ENCODE peak calls at places on chromosomes 16 and 17, in four cellular contexts. G is body of pancreas; O is activated CD4-positive, alpha-beta T cell treated with anti-CD3 and anti-CD28 coated beads for 36 hours; X is Peyer's patch. A is an unnamed sample.

GRCh38 chr16:67542464-67542863 is 13.8 kb downstream of the RIPOR1 start:
- DNase-seq in G (no peak), O (peak; percentile 75), X (peak; percentile 80), A (peak; percentile 62)

GRCh38 chr16:78926723-78927200 is 673.8 kb downstream of the MAF start:
- DNase-seq in G (no peak), O (no peak), X (no peak), A (no peak)

GRCh38 chr17:80228477-80228876 is 8.2 kb downstream of the SLC26A11 start:
- DNase-seq in G (no peak), O (no peak), X (no peak), A (no peak)

GRCh38 chr16:13036600-13036999 is 135.2 kb downstream of the SHISA9 start:
- DNase-seq in G (peak; percentile 55), O (peak; percentile 57), X (no peak), A (no peak)

GRCh38 chr16:15811778-15812750 is 44.8 kb downstream of the MYH11 start:
- DNase-seq in G (peak; percentile 21), O (no peak), X (no peak), A (no peak)

GRCh38 chr16:77335652-77336234 is 99.1 kb downstream of the ADAMTS18 start:
- DNase-seq in G (no peak), O (no peak), X (no peak), A (no peak)

GRCh38 chr16:51268237-51268636 is 117.2 kb upstream of the SALL1 start:
- DNase-seq in G (no peak), O (no peak), X (no peak), A (no peak)

GRCh38 chr17:40097087-40097486 is 3.3 kb downstream of the NR1D1 start:
- DNase-seq in G (no peak), O (no peak), X (no peak), A (no peak)

GRCh38 chr16:20916927-20917326 is 16.4 kb downstream of the LYRM1 start:
- DNase-seq in G (no peak), O (no peak), X (no peak), A (no peak)

GRCh38 chr17:72359811-72360210 is 239.0 kb downstream of the SOX9 start:
- DNase-seq in G (no peak), O (no peak), X (no peak), A (no peak)

GRCh38 chr17:40099627-40100418 is 566 bp downstream of the NR1D1 start:
- DNase-seq in G (peak; percentile 49), O (no peak), X (no peak), A (no peak)